ENCODE peak calls at places on chromosomes 7 and 10, in seven cellular contexts. N is T-helper 17 cell; R is lower lobe of right lung; P is ELR; B is glutamatergic neuron; E is stimulated activated naive CD4-positive, alpha-beta T cell treated with Interleukin-2 at 50 U/mL for 16 hours; X is hippocampal formation. O is an unnamed sample.

GRCh38 chr10:86390337-86391120 is 23.9 kb upstream of the GRID1 start:
- DNase-seq in P (no peak), N (no peak), R (no peak), B (no peak), E (no peak), X (no peak), O (no peak)

GRCh38 chr7:143362126-143362961 is at the start of gene FAM131B:
- DNase-seq in B (peak), E (peak), X (peak), R (peak), N (no peak), P (peak), O (peak)

GRCh38 chr7:134820778-134821177 is 41.3 kb downstream of the CALD1 start:
- DNase-seq in P (no peak), N (no peak), E (no peak), B (no peak), R (no peak), X (no peak), O (no peak)

GRCh38 chr7:28964056-28964455 is 5.9 kb upstream of the TRIL start:
- DNase-seq in P (no peak), N (no peak), E (no peak), B (no peak), R (no peak), X (no peak), O (no peak)

GRCh38 chr7:101971457-101971856 is 154.0 kb downstream of the CUX1 start:
- DNase-seq in B (no peak), N (no peak), P (no peak), R (no peak), E (no peak), X (no peak), O (no peak)

GRCh38 chr10:68231106-68231901 is 609 bp downstream of the ATOH7 start:
- DNase-seq in R (peak), E (no peak), X (peak), N (peak), B (peak), P (peak), O (peak)

GRCh38 chr7:91953618-91954017 is 13.0 kb downstream of the AKAP9 start:
- DNase-seq in B (no peak), R (no peak), P (peak), X (no peak), N (no peak), E (no peak), O (no peak)

GRCh38 chr10:86266446-86267242 is 100.0 kb downstream of the GRID1 start:
- DNase-seq in N (no peak), P (no peak), E (no peak), B (no peak), R (no peak), X (no peak), O (no peak)

GRCh38 chr7:143395187-143396149 is 13.2 kb downstream of the EPHA1 start:
- DNase-seq in R (no peak), P (peak), B (no peak), N (no peak), E (no peak), X (no peak), O (peak)